ENCODE peak calls at places on chromosomes 5 and 9, in seven cellular contexts. A is IMR-90, V is mesendoderm, E is neuronal stem cell, S is trophoblast cell, N is H1, R is H9. Q is an unnamed sample.

GRCh38 chr5:159550951-159551350 is 220.7 kb upstream of the IL12B start:
- DNase-seq in A (no peak), V (peak; percentile 10), E (no peak), S (peak; percentile 90), N (no peak), R (no peak), Q (no peak)

GRCh38 chr9:128819716-128820664 is 1.7 kb downstream of the ENDOG start:
- DNase-seq in A (no peak), V (peak; percentile 36), E (no peak), S (peak; percentile 69), N (no peak), R (no peak), Q (peak; percentile 80)

GRCh38 chr5:100668511-100668910 is 133.3 kb downstream of the FAM174A start:
- DNase-seq in A (peak; percentile 48), V (peak; percentile 76), E (no peak), S (no peak), N (no peak), R (no peak), Q (peak; percentile 26)

GRCh38 chr9:82565188-82565966 is 497.6 kb downstream of the RASEF start:
- DNase-seq in A (no peak), V (no peak), E (no peak), S (no peak), N (no peak), R (no peak), Q (peak; percentile 54)

GRCh38 chr5:138752951-138753793 is at the start of gene CTNNA1:
- DNase-seq in A (peak; percentile 49), V (peak; percentile 94), E (peak; percentile 68), S (peak; percentile 90), N (no peak), R (peak; percentile 89), Q (peak; percentile 75)

GRCh38 chr9:13369426-13369825 is 89.9 kb upstream of the MPDZ start:
- DNase-seq in A (no peak), V (no peak), E (peak; percentile 23), S (no peak), N (no peak), R (no peak), Q (no peak)

GRCh38 chr9:129682381-129682780 is 16.9 kb downstream of the PRRX2 start:
- DNase-seq in A (no peak), V (no peak), E (no peak), S (no peak), N (no peak), R (no peak), Q (no peak)

GRCh38 chr9:115350548-115350947 is 232.6 kb upstream of the TNC start:
- DNase-seq in A (peak; percentile 55), V (no peak), E (no peak), S (no peak), N (no peak), R (no peak), Q (no peak)

GRCh38 chr5:40680741-40681350 is 1.1 kb downstream of the PTGER4 start:
- DNase-seq in A (no peak), V (peak; percentile 61), E (no peak), S (no peak), N (no peak), R (peak; percentile 54), Q (peak; percentile 46)

GRCh38 chr5:157366741-157367684 is 93.0 kb upstream of the NIPAL4 start:
- DNase-seq in A (peak; percentile 84), V (peak; percentile 85), E (no peak), S (no peak), N (no peak), R (peak; percentile 39), Q (peak; percentile 85)

GRCh38 chr5:7392401-7393024 is 3.4 kb upstream of the ADCY2 start:
- DNase-seq in A (no peak), V (peak; percentile 89), E (peak; percentile 36), S (peak; percentile 97), N (peak; percentile 39), R (peak; percentile 68), Q (no peak)

GRCh38 chr9:113955076-113955752 is 79.1 kb downstream of the ZNF618 start:
- DNase-seq in A (peak; percentile 81), V (no peak), E (no peak), S (no peak), N (no peak), R (no peak), Q (peak; percentile 83)

GRCh38 chr5:124194282-124194681 is 552.2 kb downstream of the ZNF608 start:
- DNase-seq in A (no peak), V (no peak), E (no peak), S (no peak), N (no peak), R (no peak), Q (no peak)

GRCh38 chr5:19496056-19496455 is 491.9 kb downstream of the CDH18 start:
- DNase-seq in A (no peak), V (no peak), E (no peak), S (peak; percentile 33), N (no peak), R (no peak), Q (peak; percentile 29)

GRCh38 chr5:93574041-93574938 is 6.7 kb downstream of the NR2F1-AS1 start:
- DNase-seq in A (no peak), V (no peak), E (no peak), S (no peak), N (no peak), R (no peak), Q (no peak)

GRCh38 chr9:33778700-33779351 is 16.5 kb upstream of the PRSS3 start:
- DNase-seq in A (peak; percentile 59), V (peak; percentile 73), E (peak; percentile 51), S (peak; percentile 95), N (peak; percentile 25), R (peak; percentile 74), Q (peak; percentile 63)

GRCh38 chr5:122882836-122883235 is 37.4 kb downstream of the SNX24 start:
- DNase-seq in A (peak; percentile 55), V (no peak), E (no peak), S (no peak), N (no peak), R (no peak), Q (peak; percentile 40)

GRCh38 chr5:82922086-82922734 is 155.0 kb downstream of the TMEM167A start:
- DNase-seq in A (no peak), V (no peak), E (no peak), S (no peak), N (no peak), R (no peak), Q (no peak)

GRCh38 chr5:165497707-165498106 is 1992.3 kb downstream of the MAT2B start:
- DNase-seq in A (peak; percentile 3), V (peak; percentile 75), E (no peak), S (peak; percentile 34), N (peak; percentile 7), R (peak; percentile 34), Q (no peak)

GRCh38 chr9:131812116-131812790 is 72.4 kb upstream of the RAPGEF1 start:
- DNase-seq in A (no peak), V (no peak), E (no peak), S (no peak), N (no peak), R (no peak), Q (no peak)

GRCh38 chr5:139740993-139741672 is 54.5 kb upstream of the PSD2 start:
- DNase-seq in A (no peak), V (no peak), E (no peak), S (no peak), N (no peak), R (no peak), Q (no peak)

GRCh38 chr5:107377277-107377609 is 293.5 kb downstream of the EFNA5 start:
- DNase-seq in A (no peak), V (no peak), E (no peak), S (no peak), N (no peak), R (no peak), Q (no peak)
- H4K8ac ChIP-seq in A (no peak overlapping the region), V (no peak overlapping the region), E (no peak overlapping the region), S (no peak overlapping the region), N (no peak overlapping the region), R (no peak overlapping the region), Q (peak overlapping the region; percentile 4)

GRCh38 chr9:4875559-4875958 is 82.8 kb downstream of the RCL1 start:
- DNase-seq in A (no peak), V (no peak), E (no peak), S (no peak), N (no peak), R (no peak), Q (no peak)
- H3K18ac ChIP-seq in A (no peak overlapping the region), V (no peak overlapping the region), E (no peak overlapping the region), S (no peak overlapping the region), N (no peak overlapping the region), R (no peak overlapping the region), Q (no peak overlapping the region)

DNA sequence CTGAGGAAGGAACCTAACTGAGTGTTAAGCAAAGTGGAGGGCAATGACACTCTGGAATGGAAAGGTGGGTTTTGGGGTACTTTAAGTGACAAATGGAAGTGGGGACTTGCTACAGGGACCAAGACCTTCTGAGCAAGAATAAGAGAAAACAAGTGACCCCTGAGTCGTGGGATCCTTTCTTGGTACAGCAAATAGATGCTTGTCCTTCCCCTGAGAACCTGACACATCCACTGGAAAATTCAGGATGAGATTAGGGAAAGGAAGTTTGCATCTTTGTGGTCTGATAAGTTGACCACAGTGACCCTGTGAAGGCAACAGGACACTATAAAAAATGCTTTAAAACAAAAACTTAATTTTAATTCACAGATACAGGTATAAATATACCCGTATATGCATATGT is 1.8 kb upstream of the IRF1 start:
- DNase-seq in A (peak; percentile 52), V (no peak), E (no peak), S (no peak), N (no peak), R (no peak), Q (peak; percentile 35)
- H2BK120ac ChIP-seq in A (peak overlapping the region; percentile 47), V (no peak overlapping the region), E (no peak overlapping the region), S (no peak overlapping the region), N (no peak overlapping the region), R (no peak overlapping the region), Q (no peak overlapping the region)

GRCh38 chr9:118990949-118991348 is 378.3 kb downstream of the BRINP1 start:
- DNase-seq in A (no peak), V (no peak), E (no peak), S (no peak), N (no peak), R (no peak), Q (no peak)

GRCh38 chr9:118991366-118992285 is 377.6 kb downstream of the BRINP1 start:
- DNase-seq in A (no peak), V (no peak), E (no peak), S (no peak), N (no peak), R (peak; percentile 28), Q (no peak)

GRCh38 chr9:118987167-118987566 is 382.1 kb downstream of the BRINP1 start:
- DNase-seq in A (no peak), V (no peak), E (no peak), S (no peak), N (no peak), R (no peak), Q (no peak)

DNA sequence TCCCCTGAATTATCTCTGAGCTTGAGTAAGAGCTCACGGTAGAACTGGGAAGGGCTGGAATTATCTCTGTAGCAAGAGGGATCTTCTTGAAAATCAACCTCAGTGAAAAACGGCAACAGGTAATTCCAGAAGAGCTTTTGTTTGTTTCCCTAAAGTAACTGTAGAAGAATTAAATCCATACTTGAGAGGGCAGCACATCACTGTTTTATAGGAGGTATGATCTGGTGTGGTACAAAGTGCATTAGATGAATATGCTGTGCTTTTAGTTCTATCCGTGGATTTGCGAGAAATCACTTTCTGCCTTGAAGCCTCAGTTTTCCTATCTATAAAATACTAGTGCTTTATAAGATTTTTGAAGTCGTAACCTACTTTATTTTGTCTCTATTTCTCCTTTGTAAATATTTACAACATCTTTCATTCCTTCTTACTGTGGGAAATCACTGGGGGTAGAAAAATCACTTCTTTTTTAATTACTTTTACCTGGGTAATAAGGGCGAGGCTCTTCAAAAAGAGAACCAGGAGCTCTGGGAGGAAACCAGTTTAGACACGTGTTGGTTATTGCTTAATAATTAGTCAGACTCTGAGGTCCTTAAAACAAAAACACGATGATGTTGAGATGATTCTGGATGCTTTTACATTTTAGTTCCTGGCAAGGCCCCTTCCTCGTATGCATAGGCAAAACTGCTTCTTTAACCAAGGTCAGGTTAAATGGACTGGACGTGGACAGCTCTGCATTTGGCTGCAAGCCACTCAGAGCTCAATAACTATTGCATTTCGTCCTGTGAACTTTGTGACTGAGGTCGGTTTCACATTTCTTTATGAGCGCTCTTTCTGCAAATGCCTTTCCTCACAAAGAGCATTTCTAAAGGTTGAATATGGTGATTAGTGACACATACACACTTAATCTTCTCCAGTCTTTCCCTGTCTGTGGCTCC is 376.2 kb downstream of the BRINP1 start:
- DNase-seq in A (no peak), V (no peak), E (no peak), S (no peak), N (no peak), R (no peak), Q (no peak)
- H4K8ac ChIP-seq in A (no peak overlapping the region), V (no peak overlapping the region), E (no peak overlapping the region), S (no peak overlapping the region), N (no peak overlapping the region), R (no peak overlapping the region), Q (no peak overlapping the region)